ENCODE peak calls at places on chromosomes 11 and 22, in nine cellular contexts. One of them, this sample, is unnamed.

GRCh38 chr22:35918466-35918865 is 110.2 kb downstream of the RBFOX2 start:
- DNase-seq in body of pancreas: no peak
- DNase-seq in left ventricle myocardium inferior: no peak
- DNase-seq in cardiac muscle cell: peak
- DNase-seq in neuronal stem cell: no peak
- DNase-seq in BJ: no peak
- DNase-seq in transverse colon: no peak
- DNase-seq in kidney epithelial cell: no peak
- DNase-seq in kidney: no peak
- DNase-seq in this sample: no peak

GRCh38 chr11:124415356-124415923 is 9.2 kb downstream of the OR8B4 start:
- DNase-seq in body of pancreas: no peak
- DNase-seq in left ventricle myocardium inferior: no peak
- DNase-seq in cardiac muscle cell: peak
- DNase-seq in neuronal stem cell: peak
- DNase-seq in BJ: no peak
- DNase-seq in transverse colon: no peak
- DNase-seq in kidney epithelial cell: no peak
- DNase-seq in kidney: no peak
- DNase-seq in this sample: peak

GRCh38 chr11:120337133-120337895 is 1.1 kb downstream of the ARHGEF12 start:
- DNase-seq in body of pancreas: peak
- DNase-seq in left ventricle myocardium inferior: peak
- DNase-seq in cardiac muscle cell: peak
- DNase-seq in neuronal stem cell: peak
- DNase-seq in BJ: no peak
- DNase-seq in transverse colon: peak
- DNase-seq in kidney epithelial cell: no peak
- DNase-seq in kidney: peak
- DNase-seq in this sample: no peak

GRCh38 chr11:128496249-128496648 is 91.1 kb downstream of the ETS1 start:
- DNase-seq in body of pancreas: no peak
- DNase-seq in left ventricle myocardium inferior: no peak
- DNase-seq in cardiac muscle cell: no peak
- DNase-seq in neuronal stem cell: no peak
- DNase-seq in BJ: no peak
- DNase-seq in transverse colon: no peak
- DNase-seq in kidney epithelial cell: no peak
- DNase-seq in kidney: no peak
- DNase-seq in this sample: no peak

GRCh38 chr11:100630898-100631297 is 56.2 kb upstream of the ARHGAP42 start:
- DNase-seq in body of pancreas: no peak
- DNase-seq in left ventricle myocardium inferior: no peak
- DNase-seq in cardiac muscle cell: no peak
- DNase-seq in neuronal stem cell: no peak
- DNase-seq in BJ: no peak
- DNase-seq in transverse colon: peak
- DNase-seq in kidney epithelial cell: no peak
- DNase-seq in kidney: no peak
- DNase-seq in this sample: no peak

GRCh38 chr11:17026487-17027082 is 12.4 kb upstream of the PLEKHA7 start:
- DNase-seq in body of pancreas: no peak
- DNase-seq in left ventricle myocardium inferior: no peak
- DNase-seq in cardiac muscle cell: no peak
- DNase-seq in neuronal stem cell: no peak
- DNase-seq in BJ: no peak
- DNase-seq in transverse colon: no peak
- DNase-seq in kidney epithelial cell: no peak
- DNase-seq in kidney: no peak
- DNase-seq in this sample: no peak

GRCh38 chr11:65869643-65870306 is 2.8 kb downstream of the EFEMP2 start:
- DNase-seq in body of pancreas: no peak
- DNase-seq in left ventricle myocardium inferior: peak
- DNase-seq in cardiac muscle cell: no peak
- DNase-seq in neuronal stem cell: no peak
- DNase-seq in BJ: no peak
- DNase-seq in transverse colon: no peak
- DNase-seq in kidney epithelial cell: no peak
- DNase-seq in kidney: peak
- DNase-seq in this sample: no peak

GRCh38 chr22:47337161-47337621 is 574.7 kb downstream of the TBC1D22A start:
- DNase-seq in body of pancreas: no peak
- DNase-seq in left ventricle myocardium inferior: no peak
- DNase-seq in cardiac muscle cell: peak
- DNase-seq in neuronal stem cell: no peak
- DNase-seq in BJ: peak
- DNase-seq in transverse colon: peak
- DNase-seq in kidney epithelial cell: peak
- DNase-seq in kidney: no peak
- DNase-seq in this sample: peak

GRCh38 chr11:76152086-76152658 is 54.1 kb downstream of the WNT11 start:
- DNase-seq in body of pancreas: peak
- DNase-seq in left ventricle myocardium inferior: peak
- DNase-seq in cardiac muscle cell: peak
- DNase-seq in neuronal stem cell: peak
- DNase-seq in BJ: no peak
- DNase-seq in transverse colon: peak
- DNase-seq in kidney epithelial cell: peak
- DNase-seq in kidney: peak
- DNase-seq in this sample: no peak

GRCh38 chr22:22959147-22959827 is 71.7 kb downstream of the IGLL5 start:
- DNase-seq in body of pancreas: peak
- DNase-seq in left ventricle myocardium inferior: peak
- DNase-seq in cardiac muscle cell: peak
- DNase-seq in neuronal stem cell: peak
- DNase-seq in BJ: no peak
- DNase-seq in transverse colon: peak
- DNase-seq in kidney epithelial cell: peak
- DNase-seq in kidney: no peak
- DNase-seq in this sample: peak

GRCh38 chr11:68694404-68695297 is 10.3 kb downstream of the GAL start:
- DNase-seq in body of pancreas: no peak
- DNase-seq in left ventricle myocardium inferior: no peak
- DNase-seq in cardiac muscle cell: no peak
- DNase-seq in neuronal stem cell: no peak
- DNase-seq in BJ: no peak
- DNase-seq in transverse colon: no peak
- DNase-seq in kidney epithelial cell: no peak
- DNase-seq in kidney: no peak
- DNase-seq in this sample: no peak

GRCh38 chr11:113162590-113162961 is 151.8 kb upstream of the TTC12 start:
- DNase-seq in body of pancreas: no peak
- DNase-seq in left ventricle myocardium inferior: no peak
- DNase-seq in cardiac muscle cell: peak
- DNase-seq in neuronal stem cell: no peak
- DNase-seq in BJ: no peak
- DNase-seq in transverse colon: no peak
- DNase-seq in kidney epithelial cell: no peak
- DNase-seq in kidney: no peak
- DNase-seq in this sample: no peak

GRCh38 chr11:92298238-92298565 is 73.6 kb downstream of the FAT3 start:
- DNase-seq in body of pancreas: no peak
- DNase-seq in left ventricle myocardium inferior: no peak
- DNase-seq in cardiac muscle cell: no peak
- DNase-seq in neuronal stem cell: no peak
- DNase-seq in BJ: no peak
- DNase-seq in transverse colon: no peak
- DNase-seq in kidney epithelial cell: no peak
- DNase-seq in kidney: no peak
- DNase-seq in this sample: no peak

GRCh38 chr11:2306971-2307732 is 5.3 kb downstream of the TSPAN32 start:
- DNase-seq in body of pancreas: peak
- DNase-seq in left ventricle myocardium inferior: no peak
- DNase-seq in cardiac muscle cell: no peak
- DNase-seq in neuronal stem cell: no peak
- DNase-seq in BJ: no peak
- DNase-seq in transverse colon: no peak
- DNase-seq in kidney epithelial cell: no peak
- DNase-seq in kidney: peak
- DNase-seq in this sample: no peak

GRCh38 chr22:19229600-19229999 is 51.1 kb upstream of the SLC25A1 start:
- DNase-seq in body of pancreas: no peak
- DNase-seq in left ventricle myocardium inferior: no peak
- DNase-seq in cardiac muscle cell: no peak
- DNase-seq in neuronal stem cell: no peak
- DNase-seq in BJ: no peak
- DNase-seq in transverse colon: no peak
- DNase-seq in kidney epithelial cell: no peak
- DNase-seq in kidney: no peak
- DNase-seq in this sample: no peak

DNA sequence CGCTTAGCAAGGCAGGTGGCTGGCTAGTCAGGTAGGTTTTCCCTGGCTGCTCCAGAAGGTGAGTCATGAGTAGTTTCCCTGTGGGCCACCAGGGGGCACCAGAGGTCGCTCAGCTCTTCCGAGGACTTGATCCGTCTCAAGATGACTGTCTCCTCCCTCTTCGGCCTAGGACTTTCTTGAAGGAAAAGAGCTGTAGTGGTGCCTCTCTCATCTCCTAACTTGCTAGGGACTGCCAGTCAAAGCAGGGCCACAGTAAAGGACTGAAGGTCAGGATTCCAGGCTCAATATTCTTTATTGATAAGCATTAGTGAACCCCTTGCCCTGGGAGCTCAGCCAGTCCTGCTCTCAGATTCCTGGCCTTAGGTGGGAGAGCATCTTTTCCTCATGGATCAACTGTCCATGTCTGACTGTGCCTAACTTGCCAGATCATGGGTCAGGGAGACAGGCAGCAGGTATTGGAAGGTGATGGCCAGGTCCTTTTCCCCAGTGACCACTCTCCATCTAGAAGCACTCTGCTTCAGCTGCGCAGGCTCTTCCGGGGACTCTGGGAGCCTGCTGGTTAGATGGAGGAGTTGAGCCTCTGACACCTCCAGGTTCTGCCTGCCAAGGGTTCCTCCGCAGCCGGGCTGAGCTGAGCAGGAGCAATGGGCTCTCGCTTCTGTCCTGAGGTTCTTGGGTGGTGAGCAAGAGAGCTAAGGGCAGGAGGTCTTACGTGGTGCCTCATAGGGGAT is 1.9 kb downstream of the POLD4 start:
- DNase-seq in body of pancreas: peak
- DNase-seq in left ventricle myocardium inferior: peak
- DNase-seq in cardiac muscle cell: peak
- DNase-seq in neuronal stem cell: no peak
- DNase-seq in BJ: no peak
- DNase-seq in transverse colon: peak
- DNase-seq in kidney epithelial cell: no peak
- DNase-seq in kidney: peak
- DNase-seq in this sample: no peak
- H3K4me3 ChIP-seq in body of pancreas: no peak
- H3K4me3 ChIP-seq in left ventricle myocardium inferior: peak
- H3K4me3 ChIP-seq in cardiac muscle cell: no peak
- H3K4me3 ChIP-seq in neuronal stem cell: no peak
- H3K4me3 ChIP-seq in BJ: no peak
- H3K4me3 ChIP-seq in transverse colon: no peak
- H3K4me3 ChIP-seq in kidney epithelial cell: no peak
- H3K4me3 ChIP-seq in kidney: no peak
- H3K4me3 ChIP-seq in this sample: no peak

GRCh38 chr22:39528080-39528661 is 4.4 kb downstream of the RPS19BP1 start:
- DNase-seq in body of pancreas: no peak
- DNase-seq in left ventricle myocardium inferior: no peak
- DNase-seq in cardiac muscle cell: no peak
- DNase-seq in neuronal stem cell: no peak
- DNase-seq in BJ: no peak
- DNase-seq in transverse colon: peak
- DNase-seq in kidney epithelial cell: no peak
- DNase-seq in kidney: peak
- DNase-seq in this sample: no peak
- H3K4me3 ChIP-seq in body of pancreas: no peak
- H3K4me3 ChIP-seq in left ventricle myocardium inferior: peak
- H3K4me3 ChIP-seq in cardiac muscle cell: no peak
- H3K4me3 ChIP-seq in neuronal stem cell: no peak
- H3K4me3 ChIP-seq in BJ: no peak
- H3K4me3 ChIP-seq in transverse colon: no peak
- H3K4me3 ChIP-seq in kidney epithelial cell: no peak
- H3K4me3 ChIP-seq in kidney: no peak
- H3K4me3 ChIP-seq in this sample: no peak

GRCh38 chr11:90809581-90809980 is 586.7 kb upstream of the CHORDC1 start:
- DNase-seq in body of pancreas: no peak
- DNase-seq in left ventricle myocardium inferior: no peak
- DNase-seq in cardiac muscle cell: no peak
- DNase-seq in neuronal stem cell: no peak
- DNase-seq in BJ: no peak
- DNase-seq in transverse colon: no peak
- DNase-seq in kidney epithelial cell: no peak
- DNase-seq in kidney: no peak
- DNase-seq in this sample: no peak

GRCh38 chr11:90805172-90805571 is 582.3 kb upstream of the CHORDC1 start:
- DNase-seq in body of pancreas: no peak
- DNase-seq in left ventricle myocardium inferior: no peak
- DNase-seq in cardiac muscle cell: no peak
- DNase-seq in neuronal stem cell: no peak
- DNase-seq in BJ: no peak
- DNase-seq in transverse colon: no peak
- DNase-seq in kidney epithelial cell: no peak
- DNase-seq in kidney: no peak
- DNase-seq in this sample: peak

GRCh38 chr11:90803366-90803765 is 580.5 kb upstream of the CHORDC1 start:
- DNase-seq in body of pancreas: no peak
- DNase-seq in left ventricle myocardium inferior: no peak
- DNase-seq in cardiac muscle cell: no peak
- DNase-seq in neuronal stem cell: no peak
- DNase-seq in BJ: no peak
- DNase-seq in transverse colon: no peak
- DNase-seq in kidney epithelial cell: peak
- DNase-seq in kidney: no peak
- DNase-seq in this sample: peak

GRCh38 chr11:90798769-90799168 is 575.9 kb upstream of the CHORDC1 start:
- DNase-seq in body of pancreas: no peak
- DNase-seq in left ventricle myocardium inferior: no peak
- DNase-seq in cardiac muscle cell: no peak
- DNase-seq in neuronal stem cell: no peak
- DNase-seq in BJ: no peak
- DNase-seq in transverse colon: no peak
- DNase-seq in kidney epithelial cell: no peak
- DNase-seq in kidney: no peak
- DNase-seq in this sample: no peak

DNA sequence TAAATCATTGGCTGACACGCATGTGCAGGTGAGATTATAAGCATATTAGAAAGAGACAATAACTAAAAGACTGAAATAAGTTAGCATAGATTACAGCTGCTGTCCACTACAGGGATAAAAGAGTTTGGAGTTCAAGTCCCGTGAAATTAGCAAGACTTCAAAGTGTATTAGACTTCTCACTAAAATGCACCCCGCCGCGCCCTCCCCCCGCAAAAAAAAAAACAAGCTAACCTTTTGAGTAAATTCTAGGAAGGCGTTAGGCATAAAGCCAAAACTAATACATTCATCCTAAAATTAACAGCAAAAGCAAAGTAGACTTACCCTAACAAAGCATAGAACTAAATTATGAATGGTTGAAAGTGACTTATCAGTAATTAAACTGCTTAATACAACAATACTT is 580.9 kb upstream of the CHORDC1 start:
- DNase-seq in body of pancreas: no peak
- DNase-seq in left ventricle myocardium inferior: no peak
- DNase-seq in cardiac muscle cell: no peak
- DNase-seq in neuronal stem cell: no peak
- DNase-seq in BJ: no peak
- DNase-seq in transverse colon: no peak
- DNase-seq in kidney epithelial cell: no peak
- DNase-seq in kidney: no peak
- DNase-seq in this sample: no peak
- H3K4me3 ChIP-seq in body of pancreas: no peak
- H3K4me3 ChIP-seq in left ventricle myocardium inferior: no peak
- H3K4me3 ChIP-seq in cardiac muscle cell: no peak
- H3K4me3 ChIP-seq in neuronal stem cell: no peak
- H3K4me3 ChIP-seq in BJ: no peak
- H3K4me3 ChIP-seq in transverse colon: no peak
- H3K4me3 ChIP-seq in kidney epithelial cell: no peak
- H3K4me3 ChIP-seq in kidney: no peak
- H3K4me3 ChIP-seq in this sample: no peak

GRCh38 chr11:60866911-60867870 is at the start of gene ZP1:
- DNase-seq in body of pancreas: no peak
- DNase-seq in left ventricle myocardium inferior: no peak
- DNase-seq in cardiac muscle cell: no peak
- DNase-seq in neuronal stem cell: no peak
- DNase-seq in BJ: no peak
- DNase-seq in transverse colon: no peak
- DNase-seq in kidney epithelial cell: no peak
- DNase-seq in kidney: no peak
- DNase-seq in this sample: no peak
- H3K4me3 ChIP-seq in body of pancreas: no peak
- H3K4me3 ChIP-seq in left ventricle myocardium inferior: no peak
- H3K4me3 ChIP-seq in cardiac muscle cell: no peak
- H3K4me3 ChIP-seq in neuronal stem cell: peak
- H3K4me3 ChIP-seq in BJ: no peak
- H3K4me3 ChIP-seq in transverse colon: no peak
- H3K4me3 ChIP-seq in kidney epithelial cell: no peak
- H3K4me3 ChIP-seq in kidney: no peak
- H3K4me3 ChIP-seq in this sample: no peak